ENCODE peak calls at places on chromosomes 3 and 15, in ten cellular contexts. I is GM03348; W is NCI-H748 treated with DMSO at 0.1 percent for 48 hours; U is NB4; A is BE2C; F is HTR-8/SVneo; Y is activated CD4-positive, alpha-beta T cell treated with anti-CD3 and anti-CD28 coated beads, Interleukin-2, amount 10 ng/mL, durations not matched to agents 7 days and 5 days; B is transverse colon; O is LHCN-M2; Q is CD8-positive, alpha-beta T cell. E is an unnamed sample.

GRCh38 chr3:25033407-25034029 is 394.5 kb upstream of the RARB start:
- DNase-seq in I (peak; percentile 16), W (no peak), U (peak; percentile 63), A (peak; percentile 33), F (peak; percentile 32), Y (peak; percentile 17), B (peak; percentile 11), O (peak; percentile 19), Q (no peak), E (peak; percentile 40)

GRCh38 chr3:144128117-144128892 is 156.7 kb downstream of the DIPK2A start:
- DNase-seq in I (no peak), W (no peak), U (no peak), A (no peak), F (no peak), Y (no peak), B (no peak), O (no peak), Q (no peak), E (no peak)

GRCh38 chr3:10932596-10932995 is 60.0 kb upstream of the SLC6A1 start:
- DNase-seq in I (no peak), W (no peak), U (no peak), A (no peak), F (no peak), Y (no peak), B (no peak), O (no peak), Q (no peak), E (no peak)

GRCh38 chr15:41105348-41106334 is 10.4 kb downstream of the INO80 start:
- DNase-seq in I (no peak), W (no peak), U (peak; percentile 63), A (no peak), F (no peak), Y (no peak), B (no peak), O (no peak), Q (no peak), E (no peak)

GRCh38 chr15:41417418-41417811 is 520 bp downstream of the RTF1 start:
- DNase-seq in I (peak; percentile 74), W (no peak), U (peak; percentile 60), A (peak; percentile 46), F (peak; percentile 24), Y (peak; percentile 42), B (peak; percentile 45), O (peak; percentile 36), Q (peak; percentile 28), E (peak; percentile 41)

GRCh38 chr15:65390447-65390846 is 12.6 kb upstream of the IGDCC3 start:
- DNase-seq in I (no peak), W (no peak), U (no peak), A (no peak), F (no peak), Y (no peak), B (no peak), O (no peak), Q (no peak), E (no peak)

GRCh38 chr3:128317698-128318231 is 148.9 kb downstream of the DNAJB8 start:
- DNase-seq in I (no peak), W (no peak), U (no peak), A (peak; percentile 62), F (no peak), Y (no peak), B (no peak), O (no peak), Q (no peak), E (peak; percentile 16)

GRCh38 chr15:21260966-21261395 is 179.3 kb downstream of the POTEB3 start:
- DNase-seq in I (no peak), W (no peak), U (no peak), A (no peak), F (no peak), Y (no peak), B (no peak), O (no peak), Q (peak; percentile 12), E (no peak)

GRCh38 chr3:124584552-124585391 is 145.5 kb upstream of the UMPS start:
- DNase-seq in I (peak; percentile 70), W (peak; percentile 0), U (no peak), A (peak; percentile 79), F (peak; percentile 70), Y (peak; percentile 32), B (peak; percentile 86), O (no peak), Q (no peak), E (peak; percentile 92)

GRCh38 chr3:192010490-192010889 is 549.5 kb downstream of the PYDC2 start:
- DNase-seq in I (no peak), W (no peak), U (no peak), A (no peak), F (no peak), Y (no peak), B (no peak), O (peak; percentile 73), Q (no peak), E (no peak)

GRCh38 chr3:116443096-116443793 is 2.0 kb downstream of the LSAMP start:
- DNase-seq in I (no peak), W (no peak), U (no peak), A (no peak), F (no peak), Y (no peak), B (no peak), O (no peak), Q (no peak), E (no peak)

GRCh38 chr3:61894988-61895935 is 333.9 kb downstream of the PTPRG start:
- DNase-seq in I (peak; percentile 45), W (no peak), U (peak; percentile 42), A (peak; percentile 87), F (peak; percentile 62), Y (peak; percentile 57), B (peak; percentile 87), O (peak; percentile 85), Q (peak; percentile 49), E (peak; percentile 88)

GRCh38 chr3:24117508-24117907 is 172.4 kb downstream of the NR1D2 start:
- DNase-seq in I (no peak), W (no peak), U (no peak), A (no peak), F (no peak), Y (no peak), B (no peak), O (no peak), Q (no peak), E (no peak)

GRCh38 chr3:62415312-62415791 is 42.0 kb upstream of the FEZF2 start:
- DNase-seq in I (no peak), W (peak; percentile 35), U (no peak), A (no peak), F (no peak), Y (no peak), B (no peak), O (no peak), Q (no peak), E (no peak)

GRCh38 chr3:63029326-63029725 is 154.1 kb upstream of the CADPS start:
- DNase-seq in I (no peak), W (no peak), U (no peak), A (no peak), F (no peak), Y (no peak), B (no peak), O (no peak), Q (no peak), E (no peak)

GRCh38 chr3:36635731-36636130 is 128.6 kb downstream of the DCLK3 start:
- DNase-seq in I (no peak), W (no peak), U (no peak), A (no peak), F (no peak), Y (no peak), B (no peak), O (no peak), Q (no peak), E (no peak)

GRCh38 chr15:80572337-80572736 is 122.8 kb upstream of the ABHD17C start:
- DNase-seq in I (no peak), W (no peak), U (no peak), A (no peak), F (no peak), Y (no peak), B (no peak), O (no peak), Q (no peak), E (no peak)

GRCh38 chr3:37554364-37554763 is 307.3 kb upstream of the CTDSPL start:
- DNase-seq in I (no peak), W (no peak), U (no peak), A (no peak), F (no peak), Y (no peak), B (no peak), O (no peak), Q (no peak), E (no peak)

GRCh38 chr3:23576379-23576959 is 229.3 kb upstream of the UBE2E1 start:
- DNase-seq in I (no peak), W (peak; percentile 72), U (no peak), A (no peak), F (no peak), Y (no peak), B (no peak), O (no peak), Q (no peak), E (no peak)

GRCh38 chr3:195803309-195803908 is 8.3 kb downstream of the MUC4 start:
- DNase-seq in I (no peak), W (no peak), U (no peak), A (no peak), F (no peak), Y (no peak), B (no peak), O (no peak), Q (no peak), E (peak; percentile 32)

GRCh38 chr3:54433846-54434245 is 311.5 kb downstream of the CACNA2D3 start:
- DNase-seq in I (no peak), W (no peak), U (peak; percentile 17), A (peak; percentile 34), F (no peak), Y (no peak), B (no peak), O (no peak), Q (no peak), E (no peak)